ENCODE peak calls at places on chromosomes 6 and 20, in eight cellular contexts. T is upper lobe of right lung; C is aorta; P is lung; R is heart right ventricle; X is PC-9; I is effector memory CD4-positive, alpha-beta T cell; Z is RWPE1. L is an unnamed sample.

GRCh38 chr6:73655341-73655917 is 1.6 kb upstream of the SLC17A5 start:
- DNase-seq in T (no peak), C (no peak), P (no peak), R (no peak), X (no peak), I (no peak), Z (no peak), L (no peak)

GRCh38 chr6:30821862-30822784 is 62.2 kb upstream of the DDR1 start:
- DNase-seq in T (no peak), C (no peak), P (no peak), R (no peak), X (no peak), I (no peak), Z (peak), L (peak)

GRCh38 chr6:77178821-77179220 is 284.5 kb downstream of the HTR1B start:
- DNase-seq in T (no peak), C (no peak), P (no peak), R (no peak), X (no peak), I (no peak), Z (peak), L (no peak)

GRCh38 chr6:109347779-109348178 is 34.5 kb downstream of the CD164 start:
- DNase-seq in T (no peak), C (no peak), P (no peak), R (no peak), X (no peak), I (no peak), Z (no peak), L (peak)

GRCh38 chr20:22339091-22339881 is 245.1 kb downstream of the FOXA2 start:
- DNase-seq in T (no peak), C (no peak), P (peak), R (no peak), X (peak), I (no peak), Z (peak), L (peak)

GRCh38 chr6:43125555-43125954 is 45.5 kb upstream of the SRF start:
- DNase-seq in T (no peak), C (no peak), P (no peak), R (no peak), X (no peak), I (no peak), Z (no peak), L (no peak)

GRCh38 chr20:9344080-9344920 is 170.1 kb upstream of the LAMP5 start:
- DNase-seq in T (no peak), C (no peak), P (no peak), R (no peak), X (no peak), I (no peak), Z (no peak), L (no peak)

GRCh38 chr6:6717953-6718352 is 129.4 kb downstream of the LY86 start:
- DNase-seq in T (no peak), C (peak), P (no peak), R (no peak), X (no peak), I (no peak), Z (no peak), L (no peak)

GRCh38 chr20:6053776-6054688 is at the start of gene LRRN4:
- DNase-seq in T (peak), C (no peak), P (peak), R (no peak), X (peak), I (no peak), Z (peak), L (peak)

GRCh38 chr6:84511929-84512328 is 252.5 kb downstream of the TBX18 start:
- DNase-seq in T (no peak), C (no peak), P (no peak), R (no peak), X (no peak), I (no peak), Z (no peak), L (no peak)

DNA sequence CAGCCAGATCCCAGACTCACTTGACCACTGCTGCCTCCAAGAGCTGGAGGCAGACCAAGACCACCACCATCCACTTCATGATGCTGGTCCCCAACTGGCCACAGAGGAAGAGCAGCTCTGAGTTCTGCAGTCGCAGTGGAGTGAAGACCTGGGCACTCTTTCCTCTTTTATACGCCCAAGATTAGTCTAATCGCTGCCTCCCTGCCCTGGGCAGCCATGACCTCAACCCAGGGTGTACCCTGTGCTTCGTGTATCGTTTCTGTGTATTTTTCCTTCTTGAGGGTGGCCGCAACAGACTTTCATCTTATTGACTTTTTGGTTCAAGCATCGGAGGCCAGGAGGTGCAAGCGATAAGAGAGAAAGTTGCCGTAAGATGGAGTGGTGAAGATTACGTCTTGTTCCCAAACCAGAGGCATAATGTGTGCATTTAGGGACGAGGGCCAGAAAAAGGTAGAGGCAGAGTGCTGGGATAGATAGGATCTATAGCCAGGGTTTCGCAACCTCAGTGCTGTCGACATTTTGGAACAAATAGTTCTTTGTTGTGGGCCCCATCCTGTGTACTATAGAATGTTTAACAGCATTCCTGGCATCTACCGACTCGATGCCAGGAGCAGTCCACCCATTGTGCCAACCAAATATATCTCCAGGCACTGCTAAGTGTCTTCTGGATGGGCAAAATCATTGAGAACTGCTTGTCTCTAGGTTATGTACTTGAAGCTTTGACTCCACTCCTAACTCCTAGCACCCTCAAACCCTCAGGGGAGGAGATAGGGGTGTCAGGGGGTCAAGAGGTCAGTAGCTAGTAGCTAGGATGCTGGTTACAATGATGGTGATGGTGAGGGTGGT is at the start of gene PGC:
- DNase-seq in T (no peak), C (no peak), P (peak), R (no peak), X (no peak), I (no peak), Z (no peak), L (no peak)
- H3K27ac ChIP-seq in T (peak), C (no peak), P (no peak), R (no peak), X (no peak), I (no peak), Z (no peak), L (no peak)

DNA sequence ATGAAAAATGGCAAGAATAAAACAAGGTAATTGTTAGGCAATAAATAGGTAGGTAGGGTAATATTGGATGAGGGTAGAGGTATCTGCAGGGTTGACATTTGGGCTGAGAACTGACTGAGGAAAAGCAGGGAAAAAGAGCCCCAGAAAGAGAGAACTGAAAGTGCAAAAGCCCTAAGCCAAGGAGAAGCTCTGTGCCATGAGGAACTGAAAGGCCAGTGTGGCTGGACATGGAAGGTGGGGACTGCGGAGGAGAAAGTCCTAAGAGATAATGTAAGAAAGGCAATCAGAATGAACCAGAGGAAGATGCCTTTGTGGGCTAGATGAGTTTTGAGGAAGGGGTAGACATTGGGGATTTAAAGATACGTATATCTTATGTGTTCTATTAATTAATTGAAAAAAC is 9.9 kb upstream of the HIVEP2 start:
- DNase-seq in T (no peak), C (no peak), P (no peak), R (no peak), X (no peak), I (no peak), Z (no peak), L (no peak)
- H3K27ac ChIP-seq in T (no peak), C (no peak), P (no peak), R (no peak), X (no peak), I (no peak), Z (no peak), L (no peak)

GRCh38 chr6:10659697-10660348 is 34.6 kb downstream of the C6orf52 start:
- DNase-seq in T (peak), C (no peak), P (no peak), R (peak), X (no peak), I (no peak), Z (no peak), L (no peak)
- H3K27ac ChIP-seq in T (no peak), C (no peak), P (no peak), R (no peak), X (no peak), I (no peak), Z (no peak), L (no peak)

GRCh38 chr6:16637635-16638034 is 123.6 kb downstream of the ATXN1 start:
- DNase-seq in T (no peak), C (no peak), P (no peak), R (no peak), X (no peak), I (no peak), Z (no peak), L (no peak)

GRCh38 chr6:16635291-16635809 is 125.9 kb downstream of the ATXN1 start:
- DNase-seq in T (no peak), C (no peak), P (no peak), R (no peak), X (no peak), I (no peak), Z (no peak), L (no peak)

GRCh38 chr6:16634855-16635254 is 126.4 kb downstream of the ATXN1 start:
- DNase-seq in T (no peak), C (no peak), P (no peak), R (no peak), X (no peak), I (no peak), Z (no peak), L (no peak)

GRCh38 chr6:16633961-16634360 is 127.3 kb downstream of the ATXN1 start:
- DNase-seq in T (no peak), C (no peak), P (no peak), R (no peak), X (no peak), I (no peak), Z (no peak), L (no peak)

GRCh38 chr6:16635810-16636602 is 125.3 kb downstream of the ATXN1 start:
- DNase-seq in T (no peak), C (no peak), P (no peak), R (no peak), X (peak), I (no peak), Z (peak), L (no peak)
- H3K27ac ChIP-seq in T (no peak), C (no peak), P (no peak), R (no peak), X (peak), I (no peak), Z (no peak), L (no peak)

DNA sequence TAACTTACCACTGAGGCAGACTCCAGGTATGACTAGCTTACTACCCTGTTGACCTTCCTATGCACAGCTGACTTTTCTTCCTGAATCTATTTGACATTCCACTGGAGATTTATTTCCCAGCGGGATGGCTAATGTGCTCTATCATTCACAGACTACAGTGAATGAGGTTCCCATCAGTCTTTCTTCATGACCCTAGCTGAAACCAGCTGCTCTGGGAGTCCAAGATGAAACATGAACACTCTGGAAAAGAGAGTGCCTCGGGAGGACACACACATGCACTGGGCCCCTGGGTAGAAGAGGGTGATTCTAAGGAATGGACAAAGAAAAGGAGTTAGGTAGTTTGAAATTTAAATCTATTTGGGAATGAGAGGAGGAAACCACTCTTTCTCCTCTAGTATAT is 82.6 kb upstream of the DST start:
- DNase-seq in T (no peak), C (no peak), P (no peak), R (no peak), X (no peak), I (no peak), Z (no peak), L (no peak)
- H3K27ac ChIP-seq in T (no peak), C (no peak), P (peak), R (no peak), X (no peak), I (no peak), Z (no peak), L (no peak)

DNA sequence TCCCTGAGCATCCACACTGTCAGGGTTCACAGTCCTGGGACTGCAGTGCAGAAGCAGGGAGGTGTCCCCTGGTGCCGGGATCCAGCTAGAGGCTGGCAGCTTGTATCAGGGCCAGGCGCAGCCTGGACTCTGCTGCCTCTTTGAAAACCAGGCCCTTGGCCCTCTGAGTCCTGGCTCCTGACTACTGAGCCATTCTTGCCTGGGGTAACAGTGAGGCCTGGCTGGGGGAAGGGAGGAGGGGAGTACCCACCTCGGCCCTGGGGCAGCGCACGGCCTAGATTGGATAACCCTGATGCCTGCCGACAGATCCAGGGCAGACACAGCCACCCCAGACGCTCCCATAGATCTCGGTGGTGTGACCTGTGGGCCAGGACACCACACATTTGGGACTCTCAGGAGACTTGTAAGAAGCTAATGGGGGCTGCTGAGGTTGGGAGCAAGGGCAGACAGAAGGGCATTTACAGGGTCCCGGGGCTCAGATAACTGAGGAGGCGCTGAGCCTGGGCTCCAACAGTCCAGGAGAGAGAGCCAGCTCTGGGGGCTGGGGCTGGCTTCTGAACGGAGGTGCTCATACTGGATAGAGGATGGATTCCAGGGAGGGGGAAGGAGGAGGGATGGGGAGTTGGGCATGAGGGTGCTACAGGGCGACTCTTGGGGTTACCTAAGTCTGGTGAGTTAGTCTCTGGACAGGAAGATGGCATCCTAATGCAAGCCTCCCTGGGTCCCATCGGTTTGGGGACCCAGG is 30.5 kb downstream of the SPDEF start:
- DNase-seq in T (peak), C (peak), P (no peak), R (no peak), X (no peak), I (no peak), Z (no peak), L (no peak)
- H3K27ac ChIP-seq in T (no peak), C (no peak), P (no peak), R (no peak), X (no peak), I (no peak), Z (no peak), L (no peak)

L was measured in small intestine.